ENCODE peak calls at places on chromosomes 3 and 15, in four cellular contexts. N is astrocyte of the spinal cord, A is GM13977, X is A549. I is an unnamed sample.

GRCh38 chr15:38879909-38880471 is 315.4 kb upstream of the RASGRP1 start:
- DNase-seq in N (peak), X (no peak), A (no peak), I (no peak)

GRCh38 chr15:80743189-80743833 is 35.9 kb upstream of the CEMIP start:
- DNase-seq in A (no peak), N (peak), X (peak), I (no peak)

GRCh38 chr15:80309769-80310384 is 57.9 kb upstream of the CTXND1 start:
- DNase-seq in N (peak), A (no peak), X (peak), I (no peak)

GRCh38 chr3:117963858-117964257 is 1070.8 kb downstream of the IGSF11 start:
- DNase-seq in N (no peak), X (no peak), A (no peak), I (no peak)

GRCh38 chr3:30435950-30436349 is 170.5 kb upstream of the TGFBR2 start:
- DNase-seq in A (no peak), N (no peak), X (no peak), I (peak)

GRCh38 chr3:182490601-182491485 is 302.5 kb upstream of the ATP11B start:
- DNase-seq in X (peak), N (peak), A (no peak), I (peak)

GRCh38 chr3:187777331-187778046 is 32.2 kb upstream of the BCL6 start:
- DNase-seq in X (no peak), A (no peak), N (peak), I (peak)

GRCh38 chr15:99306694-99307338 is 55.5 kb downstream of the LRRC28 start:
- DNase-seq in X (no peak), A (no peak), N (no peak), I (no peak)

GRCh38 chr3:50275160-50275995 is 3.5 kb upstream of the LSMEM2 start:
- DNase-seq in A (peak), X (no peak), N (no peak), I (no peak)

GRCh38 chr15:55222588-55222987 is 25.8 kb upstream of the RSL24D1 start:
- DNase-seq in N (no peak), X (no peak), A (peak), I (peak)

GRCh38 chr3:9183811-9184463 is 65.5 kb downstream of the SRGAP3 start:
- DNase-seq in N (no peak), X (no peak), A (no peak), I (no peak)

GRCh38 chr15:40928975-40929729 is at the start of gene DLL4:
- DNase-seq in A (peak), N (peak), X (peak), I (peak)

GRCh38 chr3:134328846-134329245 is 45.4 kb downstream of the AMOTL2 start:
- DNase-seq in X (no peak), N (no peak), A (no peak), I (no peak)

GRCh38 chr15:74433592-74434259 is at the start of gene SEMA7A:
- DNase-seq in N (peak), X (peak), A (peak), I (peak)

GRCh38 chr15:61063875-61064320 is 165.2 kb downstream of the RORA start:
- DNase-seq in A (no peak), N (no peak), X (no peak), I (no peak)

GRCh38 chr3:105402287-105402801 is 35.6 kb downstream of the ALCAM start:
- DNase-seq in N (peak), A (no peak), X (peak), I (no peak)

GRCh38 chr3:104906001-104906639 is 460.6 kb upstream of the ALCAM start:
- DNase-seq in X (no peak), A (no peak), N (no peak), I (no peak)

GRCh38 chr15:52566889-52567288 is 1.9 kb downstream of the ARPP19 start:
- DNase-seq in X (no peak), N (no peak), A (no peak), I (peak)

GRCh38 chr3:21109056-21109455 is 642.0 kb downstream of the ZNF385D start:
- DNase-seq in A (no peak), N (no peak), X (no peak), I (no peak)

GRCh38 chr3:186683996-186684395 is 18.2 kb downstream of the HRG start:
- DNase-seq in A (no peak), N (no peak), X (no peak), I (no peak)

GRCh38 chr3:65560901-65561300 is 477.8 kb downstream of the MAGI1 start:
- DNase-seq in A (no peak), N (no peak), X (no peak), I (no peak)

DNA sequence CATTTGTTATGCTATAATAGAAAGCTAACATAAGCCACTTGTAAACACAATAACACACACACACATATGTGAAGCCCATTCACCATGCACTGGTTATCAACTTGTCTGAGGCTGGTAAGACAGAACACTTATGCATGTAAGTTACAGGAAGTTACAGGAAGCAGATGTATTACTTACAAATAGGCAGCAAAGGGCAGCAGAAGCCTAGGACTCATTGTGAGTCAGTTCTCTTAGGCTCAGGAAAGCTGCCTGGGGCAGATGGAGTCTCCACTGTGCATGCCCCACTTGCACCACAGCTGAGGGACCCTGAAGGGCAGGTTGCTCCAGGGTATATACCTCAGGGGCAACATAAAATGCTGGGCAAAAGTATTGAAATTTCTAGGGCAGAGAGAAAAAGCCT is 748.8 kb upstream of the CCDC54 start:
- DNase-seq in A (no peak), N (peak), X (no peak), I (no peak)
- TF ChIP-seq CTCF in A (no peak), N (no peak), X (no peak), I (no peak)

GRCh38 chr3:53198256-53198977 is 37.4 kb downstream of the PRKCD start:
- DNase-seq in X (no peak), A (no peak), N (no peak), I (no peak)

GRCh38 chr3:53200501-53201189 is 39.6 kb downstream of the PRKCD start:
- DNase-seq in N (no peak), A (no peak), X (no peak), I (no peak)

GRCh38 chr3:53198996-53199395 is 38.0 kb downstream of the PRKCD start:
- DNase-seq in N (no peak), X (no peak), A (no peak), I (no peak)

GRCh38 chr3:53201190-53201504 is 40.1 kb downstream of the PRKCD start:
- DNase-seq in N (no peak), A (no peak), X (no peak), I (no peak)

GRCh38 chr3:53199834-53200233 is 38.8 kb downstream of the PRKCD start:
- DNase-seq in X (no peak), A (no peak), N (no peak), I (no peak)
- TF ChIP-seq CTCF in X (no peak), A (peak), N (peak), I (no peak)

DNA sequence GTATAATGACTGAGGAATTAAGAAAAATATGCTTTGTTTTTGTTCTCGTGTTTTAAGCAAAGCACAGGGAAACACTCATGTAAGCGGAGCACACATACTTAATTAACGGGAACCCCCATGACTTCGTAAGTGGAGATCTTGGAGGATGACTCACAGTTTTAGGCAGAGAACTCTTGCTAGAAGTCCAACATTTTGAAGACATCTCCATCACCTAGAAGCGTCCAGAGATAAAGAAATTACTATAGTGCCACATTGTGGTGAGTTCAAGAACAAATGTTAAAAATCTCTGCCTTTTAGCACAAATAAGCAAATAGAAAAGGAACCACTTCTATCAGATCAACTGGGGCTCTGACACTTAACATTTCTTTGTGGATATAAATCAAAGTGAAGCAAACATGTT is 194.1 kb upstream of the ARHGEF26 start:
- DNase-seq in N (peak), A (no peak), X (peak), I (peak)
- TF ChIP-seq CTCF in N (peak), A (peak), X (peak), I (no peak)

GRCh38 chr3:190512666-190513065 is 1.2 kb upstream of the IL1RAP start:
- DNase-seq in X (no peak), N (no peak), A (no peak), I (no peak)
- TF ChIP-seq CTCF in X (no peak), N (no peak), A (no peak), I (no peak)